ENCODE peak calls at places on chromosomes 12 and 14, in ten cellular contexts. B, W, G, K, I, C, J, P, L and R are unnamed samples.

GRCh38 chr12:52659395-52659794 is 7.4 kb upstream of the KRT2 start:
- DNase-seq in B (no peak), W (no peak), G (no peak), K (no peak), I (no peak), C (no peak), J (no peak), P (no peak), L (no peak), R (no peak)

GRCh38 chr14:64612021-64612380 is 62.2 kb downstream of the PPP1R36 start:
- DNase-seq in B (no peak), W (no peak), G (no peak), K (no peak), I (peak), C (no peak), J (peak), P (no peak), L (no peak), R (no peak)

GRCh38 chr14:50318031-50318626 is 6.0 kb downstream of the DMAC2L start:
- DNase-seq in B (no peak), W (no peak), G (peak), K (no peak), I (no peak), C (no peak), J (no peak), P (peak), L (no peak), R (no peak)

GRCh38 chr12:132205271-132206092 is 61.2 kb downstream of the NOC4L start:
- DNase-seq in B (no peak), W (no peak), G (no peak), K (no peak), I (no peak), C (no peak), J (no peak), P (no peak), L (no peak), R (no peak)

GRCh38 chr14:68182492-68182891 is 362.9 kb downstream of the RAD51B start:
- DNase-seq in B (no peak), W (no peak), G (no peak), K (no peak), I (no peak), C (no peak), J (no peak), P (no peak), L (no peak), R (no peak)

GRCh38 chr14:70254476-70254961 is 65.8 kb upstream of the SLC8A3 start:
- DNase-seq in B (no peak), W (no peak), G (peak), K (peak), I (no peak), C (peak), J (peak), P (peak), L (no peak), R (peak)

GRCh38 chr12:50151047-50151687 is 16.0 kb downstream of the CERS5 start:
- DNase-seq in B (no peak), W (no peak), G (no peak), K (no peak), I (no peak), C (no peak), J (no peak), P (no peak), L (no peak), R (no peak)

GRCh38 chr14:93010543-93011541 is 87.9 kb downstream of the CHGA start:
- DNase-seq in B (no peak), W (no peak), G (no peak), K (no peak), I (no peak), C (no peak), J (no peak), P (no peak), L (no peak), R (peak)

GRCh38 chr12:52311282-52311643 is 9.9 kb downstream of the KRT83 start:
- DNase-seq in B (no peak), W (no peak), G (no peak), K (no peak), I (no peak), C (no peak), J (no peak), P (no peak), L (no peak), R (no peak)

GRCh38 chr12:84642201-84642600 is 270.4 kb downstream of the SLC6A15 start:
- DNase-seq in B (no peak), W (no peak), G (no peak), K (no peak), I (no peak), C (no peak), J (no peak), P (peak), L (no peak), R (no peak)

GRCh38 chr14:71289536-71289935 is 382.3 kb downstream of the PCNX1 start:
- DNase-seq in B (no peak), W (no peak), G (no peak), K (no peak), I (no peak), C (no peak), J (no peak), P (no peak), L (no peak), R (no peak)

GRCh38 chr12:100959481-100959880 is 164.9 kb downstream of the ANO4 start:
- DNase-seq in B (no peak), W (no peak), G (no peak), K (no peak), I (peak), C (peak), J (peak), P (no peak), L (no peak), R (no peak)

GRCh38 chr12:45219621-45220020 is 3.7 kb downstream of the ANO6 start:
- DNase-seq in B (no peak), W (no peak), G (no peak), K (no peak), I (no peak), C (no peak), J (no peak), P (no peak), L (no peak), R (no peak)